ENCODE peak calls at places on chromosomes 5 and 9, in ten cellular contexts. Q, N, K, S, R, V, T, H, G and L are unnamed samples.
A peak's percentile ranks its signal among the peaks of the same experiment; 100 is the strongest.

GRCh38 chr5:138011991-138012390 is 20.9 kb downstream of the FAM13B start:
- DNase-seq in Q (no peak), N (no peak), K (peak; percentile 81), S (no peak), R (peak; percentile 20), V (no peak), T (no peak), H (no peak), G (no peak), L (no peak)

GRCh38 chr5:50401337-50401736 is 39.8 kb downstream of the EMB start:
- DNase-seq in Q (no peak), N (no peak), K (no peak), S (no peak), R (no peak), V (no peak), T (no peak), H (no peak), G (no peak), L (no peak)

GRCh38 chr5:119161430-119161829 is 90.5 kb downstream of the DMXL1 start:
- DNase-seq in Q (no peak), N (no peak), K (no peak), S (no peak), R (no peak), V (no peak), T (no peak), H (peak; percentile 34), G (no peak), L (no peak)

GRCh38 chr5:2029206-2029605 is 146.5 kb upstream of the IRX4 start:
- DNase-seq in Q (no peak), N (no peak), K (no peak), S (no peak), R (no peak), V (no peak), T (no peak), H (no peak), G (peak; percentile 57), L (no peak)

GRCh38 chr9:89469003-89469402 is 28.9 kb downstream of the SEMA4D start:
- DNase-seq in Q (no peak), N (no peak), K (no peak), S (no peak), R (no peak), V (no peak), T (no peak), H (no peak), G (no peak), L (no peak)

GRCh38 chr9:3741729-3742128 is 215.9 kb upstream of the RFX3 start:
- DNase-seq in Q (no peak), N (no peak), K (no peak), S (no peak), R (no peak), V (no peak), T (no peak), H (no peak), G (no peak), L (no peak)

GRCh38 chr5:74272019-74272775 is 368.3 kb downstream of the ENC1 start:
- DNase-seq in Q (peak; percentile 98), N (no peak), K (peak; percentile 48), S (no peak), R (peak; percentile 32), V (no peak), T (no peak), H (no peak), G (no peak), L (no peak)

GRCh38 chr5:127061537-127061936 is 11.8 kb downstream of the C5orf63 start:
- DNase-seq in Q (no peak), N (no peak), K (no peak), S (no peak), R (no peak), V (no peak), T (no peak), H (no peak), G (no peak), L (no peak)

GRCh38 chr9:15469862-15470261 is 40.9 kb downstream of the PSIP1 start:
- DNase-seq in Q (no peak), N (no peak), K (no peak), S (no peak), R (no peak), V (no peak), T (no peak), H (no peak), G (no peak), L (no peak)

GRCh38 chr5:43635374-43635773 is 32.4 kb downstream of the NNT start:
- DNase-seq in Q (no peak), N (no peak), K (no peak), S (no peak), R (peak; percentile 73), V (no peak), T (no peak), H (no peak), G (no peak), L (no peak)

GRCh38 chr5:77924081-77924480 is 147.9 kb upstream of the TBCA start:
- DNase-seq in Q (peak; percentile 42), N (no peak), K (peak; percentile 67), S (no peak), R (peak; percentile 47), V (no peak), T (no peak), H (no peak), G (no peak), L (no peak)

GRCh38 chr5:159987031-159987674 is 21.8 kb upstream of the TTC1 start:
- DNase-seq in Q (peak; percentile 82), N (peak; percentile 79), K (peak; percentile 86), S (peak; percentile 88), R (peak; percentile 78), V (peak; percentile 58), T (peak; percentile 67), H (peak; percentile 92), G (peak; percentile 70), L (peak; percentile 96)